ENCODE peak calls at places on chromosomes 16 and 17, in six cellular contexts. F is WERI-Rb-1, L is body of pancreas, M is NT2/D1, U is stomach, X is heart right ventricle. H is an unnamed sample. For H3K27me3 and H3K36me3, the result is how much of the 10 kb centered on the place peaks cover.

GRCh38 chr17:11948791-11949190 is 48.5 kb downstream of the ZNF18 start:
- DNase-seq in X (no peak), M (no peak), F (no peak), L (peak), U (no peak), H (no peak)

GRCh38 chr16:57608462-57609113 is 19.8 kb upstream of the ADGRG1 start:
- DNase-seq in U (no peak), M (no peak), F (no peak), X (no peak), L (peak), H (no peak)

GRCh38 chr16:975313-975690 is 4.5 kb upstream of the LMF1 start:
- DNase-seq in U (no peak), F (no peak), L (no peak), X (no peak), M (no peak), H (no peak)

GRCh38 chr17:29722411-29723198 is 99.9 kb upstream of the CORO6 start:
- DNase-seq in L (peak), X (no peak), F (no peak), M (no peak), U (no peak), H (peak)

GRCh38 chr16:47392114-47392513 is 68.7 kb downstream of the ITFG1 start:
- DNase-seq in F (no peak), L (no peak), U (no peak), X (no peak), M (no peak), H (no peak)

GRCh38 chr17:57655564-57655963 is 89.5 kb downstream of the CCDC182 start:
- DNase-seq in L (no peak), M (no peak), U (no peak), F (no peak), X (no peak), H (no peak)

GRCh38 chr16:69727916-69728270 is 1.5 kb upstream of the NQO1 start:
- DNase-seq in F (no peak), L (peak), M (no peak), U (peak), X (peak), H (no peak)

GRCh38 chr17:3710951-3711383 is 12.7 kb upstream of the HASPIN start:
- DNase-seq in L (no peak), U (no peak), M (no peak), F (no peak), X (no peak), H (no peak)

GRCh38 chr16:51877686-51878085 is 669.3 kb downstream of the TOX3 start:
- DNase-seq in L (no peak), F (no peak), U (no peak), X (no peak), M (no peak), H (no peak)

GRCh38 chr16:71473891-71474290 is 11.8 kb upstream of the ZNF23 start:
- DNase-seq in U (no peak), F (no peak), X (no peak), L (no peak), M (no peak), H (no peak)

GRCh38 chr16:29315916-29316517 is 90.5 kb downstream of the NPIPB11 start:
- DNase-seq in M (no peak), L (no peak), X (no peak), U (no peak), F (peak), H (no peak)

GRCh38 chr17:76032073-76032779 is 5.1 kb upstream of the EVPL start:
- DNase-seq in F (no peak), M (no peak), U (no peak), X (no peak), L (peak), H (no peak)

GRCh38 chr17:2844386-2844785 is 48.1 kb downstream of the RAP1GAP2 start:
- DNase-seq in X (no peak), L (no peak), U (no peak), F (peak), M (no peak), H (no peak)

GRCh38 chr17:2030779-2031163 is 818 bp downstream of the DPH1 start:
- DNase-seq in X (no peak), F (peak), U (no peak), M (no peak), L (no peak), H (no peak)

GRCh38 chr17:39816272-39816671 is 47.8 kb downstream of the IKZF3 start:
- DNase-seq in F (no peak), U (no peak), X (no peak), M (no peak), L (no peak), H (no peak)

GRCh38 chr17:82876602-82877391 is 37.0 kb upstream of the ZNF750 start:
- DNase-seq in X (peak), U (peak), M (no peak), F (peak), L (peak), H (peak)

GRCh38 chr16:86559802-86560305 is 4.8 kb upstream of the MTHFSD start:
- DNase-seq in L (no peak), F (no peak), U (no peak), X (no peak), M (no peak), H (no peak)
- H3K27me3 ChIP-seq in L (under half), F (under half), U (under half), X (under half), M (under half), H (under half)

GRCh38 chr16:4511441-4512082 is 27.0 kb downstream of the CDIP1 start:
- DNase-seq in L (peak), F (peak), U (peak), M (peak), X (peak), H (no peak)
- H3K36me3 ChIP-seq in L (under half), F (half or more), U (half or more), M (half or more), X (half or more), H (half or more)

GRCh38 chr16:23836078-23836403 is 258 bp downstream of the PRKCB start:
- DNase-seq in F (no peak), M (no peak), X (no peak), U (no peak), L (no peak), H (no peak)
- H3K27me3 ChIP-seq in F (under half), M (half or more), X (half or more), U (under half), L (under half), H (under half)

DNA sequence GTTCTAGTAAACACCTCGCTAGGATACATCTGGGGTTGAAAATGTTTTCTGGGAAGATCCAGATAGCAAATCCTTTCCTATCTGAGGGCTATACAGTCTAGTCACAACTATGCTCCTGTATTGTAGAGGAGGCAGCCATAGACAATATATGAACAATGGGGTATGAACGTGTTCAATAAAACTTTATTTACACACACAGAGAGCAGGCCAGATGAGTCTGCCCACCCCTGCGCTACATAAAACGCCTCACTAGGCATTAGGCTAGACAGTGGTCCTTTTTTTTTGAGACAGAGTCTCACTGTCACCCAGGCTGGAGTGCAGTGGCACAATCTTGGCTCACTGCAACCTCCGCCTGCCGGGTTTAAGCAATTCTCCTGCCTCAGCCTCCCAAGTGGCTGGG is 11.1 kb downstream of the USP36 start:
- DNase-seq in U (no peak), X (no peak), L (no peak), M (no peak), F (no peak), H (no peak)
- H3K36me3 ChIP-seq in U (half or more), X (half or more), L (under half), M (half or more), F (half or more), H (half or more)

GRCh38 chr17:80482555-80483308 is 6.3 kb upstream of the NPTX1 start:
- DNase-seq in U (no peak), M (no peak), F (no peak), X (no peak), L (no peak), H (no peak)
- H3K27me3 ChIP-seq in U (half or more), M (half or more), F (under half), X (half or more), L (under half), H (under half)

GRCh38 chr17:68518063-68518815 is 6.0 kb downstream of the PRKAR1A start:
- DNase-seq in L (no peak), M (no peak), F (no peak), U (no peak), X (no peak), H (no peak)

GRCh38 chr17:68519911-68520310 is 7.7 kb downstream of the PRKAR1A start:
- DNase-seq in L (no peak), X (no peak), U (no peak), M (no peak), F (no peak), H (no peak)

GRCh38 chr17:68526548-68526947 is 14.3 kb downstream of the PRKAR1A start:
- DNase-seq in X (no peak), F (no peak), M (no peak), L (no peak), U (no peak), H (no peak)

GRCh38 chr17:68527314-68527713 is 15.1 kb downstream of the PRKAR1A start:
- DNase-seq in U (no peak), L (no peak), F (no peak), M (no peak), X (no peak), H (no peak)

DNA sequence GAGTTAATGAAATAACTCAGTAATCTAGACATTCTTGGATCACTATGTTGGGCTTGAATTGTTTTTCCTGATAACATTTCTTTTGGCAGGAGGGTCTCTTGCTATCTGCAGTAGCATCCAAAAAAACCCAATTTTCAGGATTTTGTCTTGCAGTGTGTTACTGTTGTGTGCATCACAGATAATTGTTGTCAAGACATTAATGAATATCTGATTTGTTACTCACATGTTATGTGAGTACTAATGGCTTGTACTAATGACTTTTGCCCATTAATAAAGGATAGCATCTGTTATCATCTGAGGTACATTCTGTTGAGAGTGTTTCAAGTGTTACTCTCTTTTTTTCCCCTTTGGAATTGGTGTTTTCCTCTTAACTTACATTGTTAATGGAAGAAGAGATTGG is 10.0 kb downstream of the PRKAR1A start:
- DNase-seq in X (no peak), F (no peak), U (no peak), M (no peak), L (no peak), H (no peak)
- H3K36me3 ChIP-seq in X (half or more), F (half or more), U (half or more), M (half or more), L (under half), H (half or more)

GRCh38 chr17:41710472-41711090 is 1.6 kb upstream of the GAST start:
- DNase-seq in L (peak), X (no peak), F (no peak), M (no peak), U (no peak), H (no peak)

GRCh38 chr17:41717408-41718286 is 5.5 kb downstream of the GAST start:
- DNase-seq in X (no peak), L (no peak), U (no peak), F (no peak), M (no peak), H (no peak)

GRCh38 chr17:41707803-41708669 is 4.1 kb upstream of the GAST start:
- DNase-seq in M (no peak), F (no peak), U (no peak), X (no peak), L (no peak), H (no peak)

DNA sequence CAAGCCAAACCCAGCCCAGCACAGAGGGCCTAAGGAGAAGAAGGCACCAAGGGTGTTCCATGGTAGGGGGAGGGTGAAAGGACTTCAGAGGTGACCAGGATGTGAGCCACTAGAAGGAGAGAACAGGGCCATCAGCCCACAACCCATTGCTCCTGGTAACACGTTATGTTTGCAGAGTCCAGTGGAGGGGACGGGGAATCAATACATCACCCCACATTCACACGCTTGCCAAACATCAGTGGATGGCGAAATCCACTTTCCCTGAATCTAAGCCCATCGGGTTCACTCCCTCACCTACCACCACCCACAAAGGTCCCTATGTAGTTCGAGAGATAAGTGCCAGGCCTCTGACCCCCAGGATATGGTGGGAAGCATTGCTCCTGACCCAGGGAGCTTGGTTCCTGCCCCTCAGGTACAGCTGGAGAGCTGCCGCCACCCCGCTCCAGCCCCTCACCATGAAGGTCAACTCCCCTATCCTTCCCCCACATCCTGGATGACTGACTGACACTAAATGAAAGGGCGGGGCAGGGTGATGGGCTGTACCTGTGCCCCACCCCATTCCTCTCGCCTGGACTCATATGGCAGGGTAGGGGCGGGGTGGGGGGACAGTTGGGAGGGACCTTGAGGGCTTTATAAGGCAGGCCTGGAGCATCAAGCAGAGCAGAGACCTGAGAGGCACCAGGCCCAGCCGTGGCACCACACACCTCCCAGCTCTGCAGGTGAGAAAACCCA is at the start of gene GAST:
- DNase-seq in F (no peak), U (no peak), X (no peak), M (no peak), L (no peak), H (no peak)
- H3K27me3 ChIP-seq in F (under half), U (under half), X (under half), M (half or more), L (under half), H (under half)